ENCODE peak calls at places on chromosomes 16 and 17, in four cellular contexts. J is testis, X is endothelial cell of umbilical vein, S is psoas muscle. F is an unnamed sample.

GRCh38 chr17:38777641-38778250 is 21.6 kb downstream of the PIP4K2B start:
- DNase-seq in J (no peak), X (no peak), S (no peak), F (no peak)

GRCh38 chr16:48687421-48688038 is 77.5 kb upstream of the N4BP1 start:
- DNase-seq in J (peak), X (peak), S (peak), F (peak)

GRCh38 chr17:7654832-7655540 is 4.3 kb downstream of the ATP1B2 start:
- DNase-seq in J (no peak), X (no peak), S (no peak), F (peak)

GRCh38 chr16:67530013-67530939 is 1.6 kb downstream of the RIPOR1 start:
- DNase-seq in J (peak), X (peak), S (peak), F (no peak)

GRCh38 chr16:79278506-79278905 is 322.0 kb downstream of the MAF start:
- DNase-seq in J (no peak), X (no peak), S (no peak), F (no peak)

GRCh38 chr17:57294075-57294474 is 37.8 kb downstream of the MSI2 start:
- DNase-seq in J (no peak), X (no peak), S (no peak), F (no peak)

GRCh38 chr17:64423881-64424280 is 25.0 kb upstream of the MILR1 start:
- DNase-seq in J (no peak), X (no peak), S (no peak), F (no peak)

GRCh38 chr17:76872221-76872873 is 4.1 kb downstream of the MGAT5B start:
- DNase-seq in J (no peak), X (peak), S (no peak), F (peak)

GRCh38 chr17:48456584-48456983 is 26.6 kb upstream of the SKAP1 start:
- DNase-seq in J (no peak), X (no peak), S (no peak), F (no peak)

GRCh38 chr17:18226284-18226945 is 980 bp downstream of the LLGL1 start:
- DNase-seq in J (no peak), X (no peak), S (no peak), F (no peak)

GRCh38 chr17:8282345-8282744 is 6.1 kb upstream of the RANGRF start:
- DNase-seq in J (no peak), X (no peak), S (no peak), F (no peak)

GRCh38 chr16:79991918-79992317 is 391.4 kb upstream of the MAF start:
- DNase-seq in J (no peak), X (no peak), S (no peak), F (no peak)

GRCh38 chr17:73952498-73953205 is 250.8 kb upstream of the RPL38 start:
- DNase-seq in J (peak), X (no peak), S (no peak), F (peak)

GRCh38 chr16:9309844-9310243 is 218.4 kb downstream of the HAPSTR1 start:
- DNase-seq in J (no peak), X (no peak), S (no peak), F (no peak)

GRCh38 chr17:31677036-31677435 is 182.0 kb downstream of the COPRS start:
- DNase-seq in J (no peak), X (no peak), S (no peak), F (no peak)

GRCh38 chr17:16243811-16244567 is 27.0 kb downstream of the PIGL start:
- DNase-seq in J (no peak), X (no peak), S (no peak), F (peak)

GRCh38 chr17:41631890-41632269 is 7.5 kb upstream of the KRT17 start:
- DNase-seq in J (no peak), X (no peak), S (no peak), F (no peak)

GRCh38 chr17:64778367-64779290 is 116.5 kb upstream of the SMURF2 start:
- DNase-seq in J (peak), X (no peak), S (no peak), F (peak)

GRCh38 chr17:79192503-79193500 is 118.2 kb downstream of the ENGASE start:
- DNase-seq in J (peak), X (peak), S (peak), F (peak)

GRCh38 chr17:69050999-69051775 is 9.5 kb downstream of the ABCA9 start:
- DNase-seq in J (no peak), X (peak), S (no peak), F (no peak)

GRCh38 chr17:34220045-34220775 is 34.9 kb upstream of the CCL2 start:
- DNase-seq in J (no peak), X (no peak), S (no peak), F (no peak)

GRCh38 chr17:77924757-77925336 is 33.7 kb upstream of the TNRC6C start:
- DNase-seq in J (peak), X (no peak), S (peak), F (peak)

GRCh38 chr16:85422374-85423185 is 190.5 kb upstream of the GSE1 start:
- DNase-seq in J (peak), X (no peak), S (no peak), F (no peak)

GRCh38 chr16:57801098-57801855 is 1.0 kb downstream of the KIFC3 start:
- DNase-seq in J (no peak), X (peak), S (no peak), F (no peak)

GRCh38 chr17:77501751-77502625 is 361.2 kb downstream of the SEC14L1 start:
- DNase-seq in J (peak), X (no peak), S (no peak), F (no peak)

GRCh38 chr16:47965439-47965838 is 190.4 kb downstream of the ABCC12 start:
- DNase-seq in J (no peak), X (no peak), S (no peak), F (no peak)

GRCh38 chr17:18203308-18203707 is 19.7 kb downstream of the ALKBH5 start:
- DNase-seq in J (no peak), X (no peak), S (no peak), F (no peak)

GRCh38 chr16:89828199-89828869 is at the start of gene SPIRE2:
- DNase-seq in J (peak), X (peak), S (peak), F (peak)

GRCh38 chr16:3946604-3947180 is 66.2 kb upstream of the CREBBP start:
- DNase-seq in J (no peak), X (no peak), S (no peak), F (peak)

GRCh38 chr16:3949287-3949686 is 68.8 kb upstream of the CREBBP start:
- DNase-seq in J (no peak), X (peak), S (no peak), F (no peak)

GRCh38 chr16:3950343-3951193 is 70.1 kb upstream of the CREBBP start:
- DNase-seq in J (peak), X (peak), S (peak), F (peak)

GRCh38 chr16:3949946-3950342 is 69.4 kb upstream of the CREBBP start:
- DNase-seq in J (no peak), X (no peak), S (no peak), F (no peak)

DNA sequence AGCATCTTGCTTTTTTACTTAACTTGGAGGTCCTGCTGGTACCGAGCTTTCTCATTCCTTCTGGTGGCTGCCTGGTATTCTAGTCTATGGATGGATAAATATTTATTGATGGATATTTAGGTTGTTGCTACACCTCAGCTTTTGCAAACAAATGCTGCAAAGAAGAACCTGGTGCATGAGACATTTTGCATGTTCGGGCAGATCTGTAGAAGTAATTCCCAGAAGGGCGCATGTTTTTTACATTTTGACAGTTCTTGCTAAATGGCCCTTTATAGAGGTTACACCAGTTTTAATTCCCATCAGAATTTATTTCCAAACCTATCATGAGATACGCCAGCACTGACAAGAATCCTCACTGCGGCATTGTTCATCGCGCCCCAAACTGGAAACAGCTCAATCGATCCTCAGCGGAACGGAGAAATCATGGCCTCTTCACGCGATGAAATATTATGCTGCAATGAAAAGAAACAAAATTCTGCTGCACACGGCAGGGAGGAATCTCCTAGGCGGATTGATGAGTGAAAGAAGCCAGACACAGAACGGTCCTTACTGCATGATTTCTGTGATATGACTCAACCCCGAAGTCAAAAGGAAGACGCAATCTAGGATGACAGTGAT is 68.0 kb upstream of the CREBBP start:
- DNase-seq in J (no peak), X (no peak), S (no peak), F (no peak)
- H3K27ac ChIP-seq in J (no peak), X (no peak), S (no peak), F (no peak)

DNA sequence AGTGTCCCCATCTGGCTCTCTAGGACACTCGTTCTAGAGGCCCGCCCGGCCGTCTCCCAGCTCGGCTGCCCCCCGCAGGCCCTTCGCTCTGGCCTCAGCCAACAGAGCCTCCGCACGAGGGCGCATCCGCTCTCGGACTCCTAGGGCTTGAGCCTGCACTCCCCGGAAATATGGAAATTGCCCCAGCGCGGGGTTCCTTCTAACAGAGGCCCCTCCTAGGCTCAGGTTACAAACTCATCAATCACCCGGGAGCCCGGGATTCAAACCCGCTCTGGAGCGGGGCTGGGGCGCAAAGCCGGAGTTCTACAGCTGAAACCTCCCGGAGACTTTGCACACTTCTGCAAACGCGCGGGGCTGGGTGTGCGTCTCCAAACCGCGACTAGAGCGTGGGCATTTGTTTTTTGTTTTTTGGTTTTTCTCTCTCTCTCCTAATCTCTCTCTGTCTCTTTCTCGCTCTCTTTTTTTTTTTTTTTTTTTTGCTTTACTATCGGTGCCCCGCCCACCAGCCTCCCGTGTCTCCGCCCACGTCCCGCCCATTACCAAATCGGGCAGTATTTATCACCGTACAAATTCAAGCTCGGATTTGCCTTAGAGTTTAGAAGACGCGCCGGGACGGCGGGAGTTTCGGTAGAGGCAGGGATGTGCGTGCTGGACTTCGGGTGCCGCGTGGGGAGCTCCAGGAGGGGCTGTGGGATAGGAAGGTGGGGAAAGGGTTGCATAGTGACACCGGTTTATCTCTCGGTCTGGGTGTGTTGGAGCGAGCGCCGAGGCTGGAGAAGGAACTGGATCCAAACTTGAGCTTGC is 2.4 kb upstream of the FOXL1 start:
- DNase-seq in J (peak), X (peak), S (peak), F (peak)
- H3K27ac ChIP-seq in J (peak), X (peak), S (peak), F (no peak)

DNA sequence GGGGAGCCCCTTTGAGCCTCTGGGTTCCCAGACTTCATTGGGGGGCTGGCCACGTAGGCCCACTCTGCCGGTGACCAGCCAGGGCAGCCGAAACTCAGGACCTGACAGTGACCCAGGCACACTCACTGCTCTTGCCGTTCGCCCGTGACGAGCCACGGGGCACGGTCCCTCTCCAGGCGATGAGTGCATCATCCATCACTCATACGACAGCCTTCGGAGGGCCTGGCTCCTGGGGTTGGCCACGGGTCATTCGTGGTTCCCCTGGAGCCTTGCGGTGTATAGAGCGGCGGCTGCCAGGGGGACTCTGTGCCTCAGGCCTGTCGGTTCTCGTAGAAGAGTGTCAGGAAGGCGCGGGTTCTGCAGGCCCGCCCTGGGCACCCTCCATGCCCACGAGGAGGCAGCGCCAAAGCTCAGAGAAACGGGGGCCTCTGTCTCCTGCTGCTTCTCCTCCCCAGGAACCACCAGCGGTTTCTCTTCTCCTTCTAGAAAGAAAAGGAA is 11.2 kb upstream of the NUDT16L1 start:
- DNase-seq in J (no peak), X (no peak), S (no peak), F (no peak)
- H3K27ac ChIP-seq in J (no peak), X (no peak), S (no peak), F (no peak)

DNA sequence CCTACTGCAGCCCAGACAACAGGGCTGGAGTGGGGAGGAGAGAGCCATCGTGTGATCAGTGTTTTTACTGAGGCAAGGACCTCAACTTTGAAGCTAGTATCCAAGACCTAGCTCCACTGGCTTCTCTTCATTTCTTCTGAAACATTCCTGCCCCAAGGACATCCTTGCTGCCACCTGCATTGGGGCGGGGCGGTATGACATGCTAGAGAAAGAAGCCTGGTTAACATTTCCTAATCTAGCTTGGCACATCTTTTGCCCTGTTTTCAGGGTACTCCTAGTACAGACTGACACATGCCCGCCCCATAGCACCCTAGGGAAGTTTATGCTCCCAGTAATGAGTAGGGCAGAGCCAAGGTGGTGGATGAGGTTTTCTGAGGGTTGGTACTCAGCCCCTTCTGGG is 17.8 kb upstream of the ANKRD40CL start:
- DNase-seq in J (no peak), X (no peak), S (no peak), F (no peak)
- H3K27ac ChIP-seq in J (no peak), X (no peak), S (no peak), F (no peak)

DNA sequence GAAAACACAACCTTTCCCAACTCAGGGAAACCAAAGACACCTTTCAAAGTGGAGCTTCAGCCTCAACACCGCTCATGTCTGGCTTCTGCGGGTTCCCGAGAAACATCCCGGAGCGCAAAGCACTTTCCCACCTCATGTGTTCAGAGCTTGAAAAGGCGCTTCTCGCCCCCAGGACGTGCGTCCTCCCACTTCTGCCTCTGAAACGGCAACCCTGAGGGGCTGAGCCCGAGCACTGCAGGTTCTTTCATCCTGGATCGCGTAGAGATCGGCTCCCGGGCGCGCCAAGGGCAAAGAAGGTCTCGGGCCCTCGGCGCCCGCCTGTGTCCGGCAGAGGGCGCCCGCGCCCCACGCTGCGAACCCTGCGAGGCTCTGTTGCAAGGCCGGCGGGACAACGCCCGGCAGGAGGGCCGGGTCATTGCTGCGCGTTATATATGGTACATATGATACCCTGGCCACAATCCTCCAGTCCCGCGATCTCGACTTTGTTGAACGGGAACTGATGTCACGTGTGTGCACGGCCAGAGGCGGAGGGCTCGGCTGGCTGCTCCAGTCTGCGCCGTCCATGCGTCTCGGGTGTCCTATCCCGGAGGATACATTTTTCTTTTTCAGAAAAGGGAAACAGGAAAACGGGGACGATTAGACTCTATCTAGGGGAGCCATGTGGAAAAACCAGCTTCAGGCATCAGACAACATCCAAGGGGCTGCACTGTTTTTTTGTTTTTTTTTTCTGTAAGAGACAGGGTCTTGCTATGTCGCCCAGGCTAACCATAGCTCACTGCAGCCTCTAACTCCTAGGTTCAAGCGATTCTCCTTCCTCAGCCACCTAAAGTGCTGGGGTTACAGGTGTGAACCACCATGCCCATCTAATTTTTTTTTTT is 19.1 kb downstream of the COQ7 start:
- DNase-seq in J (peak), X (peak), S (peak), F (peak)
- H3K27ac ChIP-seq in J (no peak), X (peak), S (no peak), F (no peak)

GRCh38 chr17:44820631-44821196 is 9.4 kb downstream of the GJC1 start:
- DNase-seq in J (no peak), X (peak), S (no peak), F (peak)
- H3K27ac ChIP-seq in J (no peak), X (peak), S (no peak), F (no peak)

F was measured in A673.